ENCODE peak calls at places on chromosomes 12 and 14, in eight cellular contexts. J is ELF-1; V is GM20000; X is posterior cingulate gyrus; G is stimulated activated CD4-positive, alpha-beta T cell treated with anti-CD3 and anti-CD28 coated beads, Interleukin-2, amount 100 ng/mL, for 24 hours; L is midbrain; U is T follicular helper cell; N is natural killer cell treated with Interleukin-12 subunit alpha and Interleukin-12 subunit beta and Interleukin-15 and Interleukin-18, amount 100 ng/mL, for 72 hours. Y is an unnamed sample.

GRCh38 chr12:6265038-6265405 is 45.5 kb upstream of the PLEKHG6 start:
- DNase-seq in J (no peak), V (no peak), X (no peak), G (no peak), L (no peak), U (no peak), N (peak), Y (no peak)

GRCh38 chr14:65281991-65282908 is 130.3 kb upstream of the FUT8 start:
- DNase-seq in J (peak), V (peak), X (no peak), G (no peak), L (peak), U (no peak), N (no peak), Y (peak)

GRCh38 chr14:73696466-73697390 is 17.5 kb downstream of the PNMA1 start:
- DNase-seq in J (no peak), V (peak), X (no peak), G (no peak), L (no peak), U (no peak), N (no peak), Y (no peak)

GRCh38 chr12:53805067-53805466 is 53.3 kb upstream of the CISTR start:
- DNase-seq in J (no peak), V (no peak), X (no peak), G (no peak), L (no peak), U (no peak), N (no peak), Y (no peak)

GRCh38 chr14:74634964-74635363 is 22.9 kb upstream of the LTBP2 start:
- DNase-seq in J (no peak), V (no peak), X (peak), G (no peak), L (no peak), U (no peak), N (peak), Y (no peak)

GRCh38 chr12:91094036-91094660 is 17.1 kb downstream of the LUM start:
- DNase-seq in J (no peak), V (no peak), X (no peak), G (no peak), L (no peak), U (no peak), N (no peak), Y (no peak)

GRCh38 chr12:103765322-103765721 is 75.7 kb downstream of the NT5DC3 start:
- DNase-seq in J (no peak), V (no peak), X (no peak), G (no peak), L (no peak), U (no peak), N (no peak), Y (no peak)

GRCh38 chr12:41497362-41497761 is 309.2 kb downstream of the PDZRN4 start:
- DNase-seq in J (no peak), V (no peak), X (no peak), G (no peak), L (no peak), U (no peak), N (no peak), Y (no peak)

GRCh38 chr14:77615231-77616132 is 955 bp downstream of the SPTLC2 start:
- DNase-seq in J (peak), V (peak), X (no peak), G (peak), L (no peak), U (no peak), N (no peak), Y (no peak)

GRCh38 chr14:71050227-71050823 is 143.1 kb downstream of the PCNX1 start:
- DNase-seq in J (no peak), V (no peak), X (no peak), G (no peak), L (no peak), U (no peak), N (no peak), Y (no peak)

GRCh38 chr12:15650399-15651128 is 138.6 kb downstream of the EPS8 start:
- DNase-seq in J (peak), V (no peak), X (no peak), G (no peak), L (no peak), U (no peak), N (no peak), Y (no peak)